ENCODE peak calls at places on chromosomes 12 and 14, in four cellular contexts. H, P, E and X are unnamed samples.

GRCh38 chr14:95021588-95021987 is 135.7 kb downstream of the DICER1 start:
- DNase-seq in P (no peak), E (no peak), H (no peak), X (no peak)

GRCh38 chr14:37968664-37969225 is 239.0 kb upstream of the SSTR1 start:
- DNase-seq in E (no peak), H (no peak), P (no peak), X (no peak)

GRCh38 chr14:31936100-31936499 is 141.0 kb upstream of the ARHGAP5 start:
- DNase-seq in P (no peak), E (no peak), H (no peak), X (no peak)

GRCh38 chr12:50187084-50187900 is 20.1 kb upstream of the CERS5 start:
- DNase-seq in H (peak), E (no peak), P (peak), X (no peak)

GRCh38 chr12:94867066-94867855 is 136.2 kb downstream of the NDUFA12 start:
- DNase-seq in H (no peak), E (no peak), P (peak), X (peak)

GRCh38 chr12:3436496-3437060 is 54.4 kb upstream of the PRMT8 start:
- DNase-seq in P (no peak), E (no peak), H (no peak), X (no peak)

GRCh38 chr12:66647034-66647691 is 31.7 kb downstream of the GRIP1 start:
- DNase-seq in P (no peak), H (peak), E (no peak), X (no peak)

GRCh38 chr12:103353913-103354312 is 141.9 kb downstream of the C12orf42 start:
- DNase-seq in E (no peak), H (no peak), P (no peak), X (no peak)

GRCh38 chr12:94145231-94145979 is 3.0 kb upstream of the PLXNC1 start:
- DNase-seq in H (peak), P (no peak), E (no peak), X (peak)

GRCh38 chr12:90090929-90091651 is 382.5 kb upstream of the ATP2B1 start:
- DNase-seq in P (no peak), E (peak), H (peak), X (peak)

GRCh38 chr14:82091097-82091496 is 557.4 kb upstream of the SEL1L start:
- DNase-seq in E (no peak), P (no peak), H (no peak), X (no peak)

DNA sequence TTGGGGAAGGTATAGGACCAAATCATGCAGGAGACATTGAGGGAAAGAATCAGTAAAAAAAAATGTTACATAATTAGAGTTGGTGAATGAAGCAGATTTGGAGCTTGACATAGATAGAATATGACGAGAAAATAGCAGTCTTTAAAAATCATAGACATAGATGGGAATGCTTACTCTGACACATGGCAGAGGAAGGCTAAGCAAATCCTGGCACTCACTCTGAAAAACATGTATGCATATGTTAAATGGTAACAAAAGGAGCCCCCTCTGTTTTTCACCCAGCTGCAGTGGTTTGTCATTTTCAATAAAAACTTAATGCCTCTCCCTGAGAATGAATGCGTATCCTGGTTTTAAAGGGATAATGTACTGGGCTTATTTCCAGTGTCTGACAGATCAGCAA is 561.2 kb upstream of the SEL1L start:
- DNase-seq in E (no peak), H (no peak), P (no peak), X (no peak)
- TF ChIP-seq CTCF in E (no peak), H (no peak), P (no peak), X (no peak)

GRCh38 chr12:80593766-80594165 is 113.7 kb upstream of the MYF6 start:
- DNase-seq in E (no peak), P (no peak), H (peak), X (no peak)
- TF ChIP-seq CTCF in E (no peak), P (no peak), H (no peak), X (no peak)

GRCh38 chr12:123150804-123151678 is at the start of gene PITPNM2:
- DNase-seq in E (no peak), H (no peak), P (peak), X (peak)
- TF ChIP-seq CTCF in E (no peak), H (no peak), P (peak), X (no peak)

DNA sequence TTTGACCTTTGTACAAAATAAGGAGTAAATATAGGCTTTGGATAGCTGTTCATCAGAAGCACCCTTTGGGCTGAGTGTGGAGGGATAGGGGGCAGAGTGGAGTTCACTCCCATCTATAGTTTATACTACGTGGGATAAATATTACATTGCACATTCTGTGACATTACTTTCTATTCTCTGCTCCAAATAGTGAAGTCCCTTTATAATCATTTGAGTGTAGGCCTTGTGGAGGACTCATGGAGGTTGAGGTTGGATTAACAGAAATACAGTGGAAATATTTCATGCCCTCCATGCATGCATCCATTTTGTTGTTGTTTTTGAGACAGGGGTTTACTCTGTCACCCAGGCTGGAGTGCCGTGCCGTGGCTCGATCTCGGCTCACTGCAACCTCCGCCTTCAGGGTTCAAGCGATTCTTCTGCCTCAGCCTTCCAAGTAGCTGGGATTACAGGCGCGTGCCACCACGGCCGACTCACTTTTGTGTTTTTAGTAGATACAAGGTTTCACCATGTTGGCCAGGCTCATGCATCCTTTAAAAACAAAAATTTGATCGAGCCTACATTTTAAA is 1.4 kb downstream of the CHPT1 start:
- DNase-seq in H (no peak), P (no peak), E (no peak), X (peak)
- TF ChIP-seq CTCF in H (peak), P (no peak), E (no peak), X (peak)

DNA sequence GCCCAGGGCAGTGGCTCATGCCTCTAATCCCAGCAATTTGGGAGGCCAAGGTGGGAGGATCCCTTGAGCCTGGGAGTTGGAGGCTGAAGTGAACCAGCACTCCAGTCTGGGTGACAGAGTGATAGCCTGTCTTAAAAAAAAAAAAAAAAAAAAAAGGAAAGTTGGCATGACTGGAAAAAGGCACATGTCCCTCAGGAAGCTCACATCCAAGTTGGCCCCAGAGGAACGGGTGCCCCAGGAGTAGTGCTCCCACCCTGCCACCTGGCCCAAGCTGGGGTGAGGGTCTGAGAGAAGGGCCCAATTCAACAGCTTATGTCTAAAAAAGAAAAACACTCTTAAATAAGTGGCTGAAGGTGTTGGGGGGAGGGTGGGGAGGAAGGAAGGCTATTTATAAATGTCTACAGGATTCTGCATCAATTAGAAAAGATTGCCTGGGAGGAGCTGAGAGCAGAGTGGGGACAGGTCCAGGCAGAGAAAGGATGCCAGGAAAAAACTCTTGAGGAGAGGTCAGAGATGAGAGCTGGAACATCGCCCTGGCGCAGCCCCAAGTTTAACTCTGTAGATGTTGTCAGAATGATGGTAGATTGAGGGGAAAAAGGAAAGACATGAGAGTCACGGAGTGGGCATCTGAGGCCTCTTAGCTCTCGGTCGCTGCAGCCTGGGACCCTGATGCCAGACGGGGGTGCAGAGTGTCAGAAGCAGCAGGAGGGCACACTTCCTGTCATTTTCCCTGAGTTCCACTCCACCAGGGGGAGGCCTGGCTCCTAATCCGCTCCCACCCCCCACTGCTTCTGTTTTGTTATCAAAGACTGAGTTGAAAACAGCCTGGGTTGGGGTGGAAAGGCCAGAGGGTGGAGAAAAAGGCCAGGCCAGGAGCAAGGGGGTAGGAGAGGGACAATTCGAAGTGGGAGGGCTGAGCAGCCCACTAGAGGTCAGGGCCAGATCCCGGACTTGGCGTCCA is 7.3 kb downstream of the SPRYD3 start:
- DNase-seq in H (no peak), P (no peak), E (peak), X (no peak)
- TF ChIP-seq CTCF in H (peak), P (no peak), E (no peak), X (no peak)

GRCh38 chr14:29166507-29166906 is 399.9 kb downstream of the FOXG1 start:
- DNase-seq in H (no peak), P (peak), E (no peak), X (no peak)
- TF ChIP-seq CTCF in H (no peak), P (no peak), E (no peak), X (no peak)

GRCh38 chr14:24275524-24276139 is 4.2 kb upstream of the RABGGTA start:
- DNase-seq in H (no peak), E (no peak), P (no peak), X (no peak)

GRCh38 chr14:24280797-24281460 is 9.5 kb upstream of the RABGGTA start:
- DNase-seq in E (no peak), H (no peak), P (no peak), X (no peak)

GRCh38 chr14:24277606-24278321 is 6.4 kb upstream of the RABGGTA start:
- DNase-seq in P (no peak), E (peak), H (no peak), X (peak)

GRCh38 chr14:24282736-24283135 is 11.3 kb upstream of the RABGGTA start:
- DNase-seq in E (no peak), H (no peak), P (no peak), X (no peak)

GRCh38 chr14:24279301-24280186 is 8.1 kb upstream of the RABGGTA start:
- DNase-seq in P (peak), H (no peak), E (no peak), X (peak)
- TF ChIP-seq CTCF in P (peak), H (peak), E (no peak), X (peak)

GRCh38 chr12:109346920-109347319 is 780 bp upstream of the MYO1H start:
- DNase-seq in P (peak), E (no peak), H (no peak), X (peak)
- TF ChIP-seq CTCF in P (peak), E (no peak), H (no peak), X (peak)

GRCh38 chr14:100654814-100655795 is 67.9 kb upstream of the BEGAIN start:
- DNase-seq in P (peak), E (no peak), H (no peak), X (no peak)
- TF ChIP-seq CTCF in P (peak), E (peak), H (peak), X (peak)

GRCh38 chr12:24025153-24025798 is 75.8 kb upstream of the SOX5 start:
- DNase-seq in H (no peak), P (no peak), E (no peak), X (peak)
- TF ChIP-seq CTCF in H (no peak), P (peak), E (no peak), X (peak)